ENCODE peak calls at places on chromosome 12, in four cellular contexts. B is fibroblast of lung, P is mucosa of descending colon, V is body of pancreas. X is an unnamed sample. For H3K4me1, the result is how much of the 10 kb centered on the place peaks cover.

GRCh38 chr12:48572326-48572725 is 2.5 kb upstream of the LALBA start:
- DNase-seq in P (no peak), B (no peak), V (no peak), X (no peak)

GRCh38 chr12:104602426-104602825 is 145.7 kb downstream of the CHST11 start:
- DNase-seq in B (no peak), P (no peak), V (no peak), X (no peak)

GRCh38 chr12:57458665-57459054 is 925 bp upstream of the GLI1 start:
- DNase-seq in P (no peak), B (no peak), V (no peak), X (no peak)

GRCh38 chr12:132437252-132438138 is 52.5 kb upstream of the FBRSL1 start:
- DNase-seq in V (peak), P (peak), B (no peak), X (no peak)

GRCh38 chr12:132711169-132711843 is 664 bp downstream of the PGAM5 start:
- DNase-seq in P (no peak), B (peak), V (no peak), X (no peak)

GRCh38 chr12:132081423-132081822 is 62.7 kb downstream of the DDX51 start:
- DNase-seq in B (no peak), P (no peak), V (no peak), X (no peak)

GRCh38 chr12:100576311-100577036 is 3.0 kb downstream of the GAS2L3 start:
- DNase-seq in P (no peak), B (peak), V (no peak), X (no peak)

GRCh38 chr12:19440019-19440858 is 947 bp downstream of the AEBP2 start:
- DNase-seq in P (peak), B (peak), V (peak), X (peak)

GRCh38 chr12:89648211-89648930 is 60.3 kb downstream of the ATP2B1 start:
- DNase-seq in V (no peak), P (peak), B (peak), X (no peak)

GRCh38 chr12:89456565-89456964 is 68.0 kb downstream of the GALNT4 start:
- DNase-seq in B (no peak), P (no peak), V (no peak), X (no peak)

GRCh38 chr12:607541-608001 is 55.7 kb downstream of the NINJ2 start:
- DNase-seq in P (no peak), B (no peak), V (peak), X (peak)

GRCh38 chr12:12724421-12725085 is 7.4 kb downstream of the CDKN1B start:
- DNase-seq in V (no peak), B (no peak), P (no peak), X (peak)

GRCh38 chr12:28023156-28023887 is 50.8 kb upstream of the PTHLH start:
- DNase-seq in V (no peak), B (peak), P (no peak), X (no peak)

GRCh38 chr12:6700646-6701051 is at the start of gene PIANP:
- DNase-seq in V (peak), P (no peak), B (no peak), X (peak)

GRCh38 chr12:71475280-71475679 is 35.7 kb downstream of the LGR5 start:
- DNase-seq in B (no peak), V (no peak), P (no peak), X (no peak)

GRCh38 chr12:104957388-104958008 is 592 bp downstream of the SLC41A2 start:
- DNase-seq in P (peak), V (no peak), B (no peak), X (no peak)

GRCh38 chr12:50971946-50972345 is 19.6 kb downstream of the HIGD1C start:
- DNase-seq in B (peak), V (no peak), P (no peak), X (no peak)

GRCh38 chr12:31518680-31519227 is 72.2 kb downstream of the DENND5B start:
- DNase-seq in B (peak), P (no peak), V (peak), X (peak)

GRCh38 chr12:108360487-108360886 is 21.4 kb upstream of the CMKLR1 start:
- DNase-seq in V (no peak), B (no peak), P (no peak), X (no peak)

GRCh38 chr12:47888127-47888819 is 16.5 kb downstream of the VDR start:
- DNase-seq in P (no peak), V (peak), B (no peak), X (peak)

GRCh38 chr12:40692617-40693502 is 621 bp downstream of the CNTN1 start:
- DNase-seq in V (peak), P (peak), B (no peak), X (no peak)

GRCh38 chr12:112096667-112097066 is 11.9 kb downstream of the NAA25 start:
- DNase-seq in P (no peak), V (no peak), B (peak), X (no peak)

GRCh38 chr12:89117448-89118034 is 234.8 kb downstream of the DUSP6 start:
- DNase-seq in V (peak), B (no peak), P (peak), X (no peak)

GRCh38 chr12:107329569-107330324 is 236.4 kb upstream of the CRY1 start:
- DNase-seq in B (no peak), P (no peak), V (no peak), X (no peak)

GRCh38 chr12:103884316-103884715 is 43.3 kb upstream of the NT5DC3 start:
- DNase-seq in P (no peak), V (no peak), B (peak), X (peak)

GRCh38 chr12:62717636-62718035 is 217.3 kb downstream of the PPM1H start:
- DNase-seq in P (no peak), V (no peak), B (no peak), X (no peak)

GRCh38 chr12:62724285-62724684 is 210.7 kb downstream of the PPM1H start:
- DNase-seq in B (no peak), P (no peak), V (no peak), X (no peak)

GRCh38 chr12:62722971-62723680 is 211.8 kb downstream of the PPM1H start:
- DNase-seq in P (no peak), B (peak), V (no peak), X (no peak)

GRCh38 chr12:62719027-62719426 is 215.9 kb downstream of the PPM1H start:
- DNase-seq in B (no peak), P (no peak), V (no peak), X (no peak)

DNA sequence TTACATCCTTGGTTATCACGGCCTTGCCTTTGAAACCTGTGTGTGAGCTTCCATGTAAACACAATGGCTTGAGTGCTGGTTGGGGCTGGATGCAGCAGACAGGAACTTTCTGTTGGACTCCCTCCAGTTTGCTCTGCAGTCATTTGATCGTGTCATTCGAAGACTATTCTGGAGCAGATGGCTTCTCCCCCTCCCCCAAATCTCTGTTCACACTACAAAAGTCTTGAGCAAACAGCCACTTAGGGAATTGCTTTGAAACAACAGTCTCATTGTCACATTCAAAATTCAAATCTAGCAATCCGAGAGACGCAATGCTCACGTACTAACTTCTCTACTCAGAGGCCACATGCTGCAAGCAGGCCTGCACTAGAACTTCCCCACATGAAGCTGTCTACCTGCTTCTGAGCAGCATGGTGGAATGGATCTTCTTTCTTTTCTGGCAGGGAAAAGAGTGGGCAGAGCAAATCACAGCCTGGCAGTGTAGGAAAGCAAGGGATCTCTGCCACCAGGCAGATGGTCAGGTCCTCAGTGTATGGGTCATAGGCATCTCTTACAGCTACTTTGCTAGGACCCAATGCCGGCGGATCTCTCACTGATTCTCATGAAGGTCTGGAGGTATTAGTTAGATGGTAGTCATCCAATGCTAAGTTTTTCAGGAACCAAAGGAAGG is 214.2 kb downstream of the PPM1H start:
- DNase-seq in V (no peak), B (peak), P (no peak), X (no peak)
- H3K4me1 ChIP-seq in V (under half), B (under half), P (under half), X (under half)

GRCh38 chr12:79347852-79348251 is 342.9 kb downstream of the PAWR start:
- DNase-seq in V (no peak), B (no peak), P (no peak), X (no peak)

DNA sequence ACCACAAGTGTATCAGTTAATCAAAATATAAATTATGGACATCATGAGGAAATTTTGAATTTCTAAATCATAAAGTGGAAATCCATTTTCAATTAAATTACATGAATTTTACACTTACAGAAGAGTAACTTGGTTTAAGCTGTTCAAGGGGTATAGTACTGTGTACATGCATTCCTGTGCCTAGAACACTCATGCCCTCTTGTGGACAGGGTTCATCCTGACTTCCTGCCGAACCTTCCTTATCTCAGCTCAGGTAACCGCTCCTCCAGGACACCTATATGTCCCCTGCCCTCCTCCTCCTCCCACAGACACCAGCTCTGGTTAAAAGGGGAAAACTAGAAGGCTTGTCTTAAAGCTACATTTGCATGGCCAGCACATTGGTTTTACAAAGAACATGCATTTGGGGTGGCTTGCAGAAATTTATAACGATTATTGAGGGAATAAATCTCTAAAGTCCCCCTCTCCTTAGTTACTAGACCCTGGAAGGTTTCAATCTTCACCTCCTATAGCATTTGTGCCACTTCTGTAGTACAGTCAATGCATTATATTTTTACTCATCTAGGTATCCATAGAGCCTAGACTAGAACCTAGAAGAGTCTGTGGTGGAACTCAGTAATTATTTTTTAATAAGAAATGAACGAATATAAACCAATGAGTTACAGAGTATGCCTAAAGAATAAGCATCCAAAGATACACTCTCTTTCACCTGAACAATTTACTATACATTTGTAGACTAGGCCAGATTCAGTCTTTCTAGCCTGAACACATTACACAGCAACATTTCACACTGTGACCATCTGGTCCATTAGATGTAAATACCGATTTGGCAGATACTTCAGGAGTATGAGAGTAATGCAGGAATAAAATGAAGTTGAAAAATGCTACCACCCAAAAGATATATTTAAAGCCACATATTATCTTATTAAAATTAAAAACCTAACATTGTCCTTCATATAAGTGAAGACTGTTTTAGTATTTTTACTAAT is 345.6 kb downstream of the PAWR start:
- DNase-seq in V (no peak), P (no peak), B (peak), X (peak)
- TF ChIP-seq CTCF in V (peak), P (no peak), B (peak), X (peak)

GRCh38 chr12:26520154-26520553 is 312.8 kb downstream of the ITPR2 start:
- DNase-seq in V (no peak), P (no peak), B (no peak), X (no peak)
- H3K4me1 ChIP-seq in V (under half), P (under half), B (under half), X (under half)

GRCh38 chr12:128290938-128291337 is 24.0 kb downstream of the TMEM132C start:
- DNase-seq in P (no peak), V (no peak), B (no peak), X (no peak)
- TF ChIP-seq CTCF in P (no peak), V (no peak), B (no peak), X (no peak)

DNA sequence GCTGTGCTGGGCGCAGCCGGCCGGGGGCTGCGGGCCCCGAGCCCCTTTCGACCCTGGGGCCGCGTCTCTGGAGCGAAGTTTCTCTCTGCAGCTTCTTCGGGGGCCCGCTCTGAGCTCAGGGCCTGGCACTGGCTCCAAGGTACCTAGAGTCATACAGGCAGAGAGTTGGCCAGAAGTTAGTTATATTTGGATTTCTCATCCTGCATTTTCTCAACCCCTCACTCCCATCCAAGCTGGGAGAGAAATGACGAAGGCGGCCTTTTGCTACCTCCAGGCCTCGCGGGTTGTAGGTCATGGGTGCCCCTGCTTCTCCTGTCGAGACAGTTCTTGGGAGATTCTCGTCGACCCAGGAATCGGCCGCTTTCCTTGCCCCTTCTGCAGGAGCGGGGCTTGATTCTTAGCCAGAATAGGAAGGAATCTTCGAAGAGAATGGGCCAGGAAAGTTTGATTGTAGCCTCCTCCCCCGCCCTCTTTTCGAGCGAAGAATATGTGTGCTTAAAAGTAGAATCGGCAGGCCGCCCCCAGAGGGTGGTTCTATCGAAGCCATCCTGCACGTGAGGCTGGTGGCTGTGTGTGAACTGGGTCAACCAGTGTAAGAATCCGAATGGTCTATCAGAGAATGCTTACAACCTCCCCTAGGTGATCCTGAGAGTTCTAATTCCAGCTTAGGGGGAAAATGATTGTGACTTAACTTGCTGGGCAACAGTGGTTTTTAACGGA is 781 bp downstream of the MLEC start:
- DNase-seq in V (peak), P (peak), B (no peak), X (no peak)
- H3K4me1 ChIP-seq in V (under half), P (under half), B (under half), X (half or more)

DNA sequence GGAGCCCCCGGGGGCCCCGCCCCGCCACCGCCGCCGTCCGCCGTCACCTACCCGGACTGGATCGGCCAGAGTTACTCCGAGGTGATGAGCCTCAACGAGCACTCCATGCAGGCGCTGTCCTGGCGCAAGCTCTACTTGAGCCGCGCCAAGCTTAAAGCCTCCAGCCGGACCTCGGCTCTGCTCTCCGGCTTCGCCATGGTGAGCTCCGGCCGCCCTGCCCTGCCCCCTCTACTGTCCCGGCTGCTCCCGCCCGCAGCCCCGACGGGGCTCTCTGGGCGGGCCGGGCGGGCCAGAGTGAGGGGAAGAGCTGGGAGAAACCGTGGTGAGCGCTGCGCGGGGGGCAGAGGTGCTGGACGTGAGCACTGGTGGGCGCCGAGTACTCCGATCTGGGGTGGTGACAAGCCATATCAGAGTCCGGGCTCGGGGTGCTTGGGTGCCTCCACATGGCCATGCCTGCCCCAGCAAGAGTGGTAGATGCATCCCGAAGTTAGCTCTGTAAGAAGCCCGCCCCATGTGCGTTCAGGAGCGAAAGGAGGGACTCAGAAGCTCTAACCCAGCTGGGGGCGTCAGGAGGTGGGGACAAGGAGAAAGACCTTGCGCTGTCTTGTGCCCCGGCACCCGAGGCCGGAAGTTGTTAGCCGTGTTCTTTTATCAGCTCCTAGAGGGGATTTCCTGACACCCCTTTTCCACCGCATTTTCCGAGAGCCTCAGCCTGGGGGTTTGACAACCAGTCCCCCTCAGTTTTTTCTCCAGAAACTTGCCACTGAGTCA is 708 bp downstream of the ORAI1 start:
- DNase-seq in B (peak), V (peak), P (peak), X (peak)
- TF ChIP-seq CTCF in B (no peak), V (no peak), P (no peak), X (no peak)

DNA sequence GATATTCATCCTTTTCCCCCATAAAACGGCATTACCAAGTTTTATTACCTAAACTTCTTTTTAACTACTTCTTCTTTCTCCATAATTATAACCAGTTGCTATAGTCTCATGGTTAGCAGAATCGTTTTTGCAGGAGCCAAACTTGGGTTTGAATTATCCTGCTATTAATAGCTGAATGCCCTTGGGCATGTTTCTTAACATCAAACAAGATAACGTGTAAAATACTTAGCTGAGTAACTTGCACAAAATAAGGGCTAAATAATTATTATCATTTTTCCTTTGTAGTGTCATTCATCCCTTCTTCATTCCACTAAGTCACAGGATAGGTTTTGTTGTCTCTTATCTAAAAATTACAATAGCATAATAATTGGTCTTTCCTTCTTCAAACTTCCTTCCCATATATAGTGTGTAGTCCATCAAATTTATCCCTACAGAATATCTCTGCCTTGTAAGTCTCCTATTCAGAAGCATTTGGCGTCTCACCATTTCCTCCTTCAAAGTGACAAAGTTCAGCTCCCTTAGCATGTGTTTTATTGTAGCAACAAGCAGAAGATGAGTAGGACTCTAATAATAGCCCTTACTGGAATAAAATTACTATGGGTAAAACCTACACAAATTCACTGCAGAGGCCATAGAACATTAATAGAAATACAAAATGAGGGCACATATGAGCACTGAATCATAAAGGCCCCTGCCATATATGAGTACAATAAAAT is 63.8 kb downstream of the FAR2 start:
- DNase-seq in V (no peak), B (no peak), P (no peak), X (no peak)
- H3K4me1 ChIP-seq in V (under half), B (under half), P (under half), X (under half)

GRCh38 chr12:16187684-16188083 is 89.8 kb downstream of the SLC15A5 start:
- DNase-seq in P (no peak), B (no peak), V (no peak), X (no peak)

GRCh38 chr12:16184691-16185090 is 92.8 kb downstream of the SLC15A5 start:
- DNase-seq in B (no peak), P (no peak), V (no peak), X (no peak)

DNA sequence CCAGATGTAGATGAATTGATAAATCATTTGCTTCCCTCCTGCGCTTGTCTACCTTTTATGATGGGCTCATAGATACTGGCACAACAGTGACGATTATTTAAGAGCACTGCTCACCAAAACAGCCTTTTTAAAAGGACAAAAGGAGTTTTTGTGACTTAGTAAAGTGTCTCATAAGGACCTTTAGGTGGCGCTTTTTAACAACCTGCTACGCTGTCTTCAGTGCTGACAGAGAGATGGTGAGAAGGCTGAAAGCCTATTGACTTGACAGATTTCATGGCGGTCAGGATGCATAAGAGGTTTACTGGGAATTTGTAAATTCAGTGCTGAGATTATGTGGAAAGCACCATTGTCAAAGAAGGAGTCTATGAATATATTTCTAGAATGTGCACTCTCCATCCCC is 87.6 kb downstream of the SLC15A5 start:
- DNase-seq in P (no peak), V (no peak), B (peak), X (no peak)
- TF ChIP-seq CTCF in P (no peak), V (no peak), B (no peak), X (no peak)

X was measured in adrenal gland.